ENCODE peak calls at places on chromosomes 11 and 22, in seven cellular contexts. A, I, S, Y, C, J and U are unnamed samples.

GRCh38 chr11:86515297-86516094 is 140.8 kb downstream of the CCDC81 start:
- DNase-seq in A (no peak), I (peak), S (no peak), Y (no peak), C (no peak), J (peak), U (peak)

GRCh38 chr11:84817998-84818397 is 809.1 kb downstream of the DLG2 start:
- DNase-seq in A (no peak), I (peak), S (no peak), Y (peak), C (no peak), J (peak), U (peak)

GRCh38 chr11:9073826-9074225 is 17.6 kb downstream of the SCUBE2 start:
- DNase-seq in A (no peak), I (no peak), S (no peak), Y (no peak), C (no peak), J (peak), U (no peak)

GRCh38 chr11:1881442-1882264 is 10.0 kb downstream of the PRR33 start:
- DNase-seq in A (peak), I (no peak), S (no peak), Y (no peak), C (no peak), J (no peak), U (no peak)

GRCh38 chr11:85844439-85845051 is 10.6 kb upstream of the CCDC83 start:
- DNase-seq in A (no peak), I (peak), S (no peak), Y (peak), C (no peak), J (peak), U (no peak)

GRCh38 chr11:109747839-109748238 is 325.8 kb downstream of the C11orf87 start:
- DNase-seq in A (no peak), I (peak), S (peak), Y (no peak), C (no peak), J (no peak), U (no peak)

GRCh38 chr22:32754413-32755041 is 47.0 kb upstream of the TIMP3 start:
- DNase-seq in A (no peak), I (no peak), S (no peak), Y (peak), C (no peak), J (peak), U (no peak)

GRCh38 chr22:50683086-50683993 is 10.7 kb downstream of the SHANK3 start:
- DNase-seq in A (no peak), I (no peak), S (no peak), Y (no peak), C (no peak), J (no peak), U (no peak)

GRCh38 chr11:71095294-71095850 is 157.0 kb downstream of the SHANK2 start:
- DNase-seq in A (no peak), I (no peak), S (no peak), Y (no peak), C (no peak), J (no peak), U (no peak)

GRCh38 chr22:49237703-49238102 is 590.0 kb downstream of the BRD1 start:
- DNase-seq in A (no peak), I (no peak), S (no peak), Y (no peak), C (no peak), J (no peak), U (no peak)

GRCh38 chr11:99199336-99199735 is 178.6 kb downstream of the CNTN5 start:
- DNase-seq in A (no peak), I (no peak), S (no peak), Y (no peak), C (no peak), J (no peak), U (peak)

GRCh38 chr11:114559425-114560310 is at the start of gene NXPE1:
- DNase-seq in A (no peak), I (no peak), S (no peak), Y (no peak), C (no peak), J (no peak), U (no peak)

GRCh38 chr11:47318166-47318565 is 34.3 kb downstream of the MYBPC3 start:
- DNase-seq in A (no peak), I (no peak), S (no peak), Y (no peak), C (no peak), J (no peak), U (no peak)

GRCh38 chr22:46500201-46500600 is 37.2 kb downstream of the CELSR1 start:
- DNase-seq in A (no peak), I (no peak), S (no peak), Y (no peak), C (peak), J (no peak), U (no peak)

GRCh38 chr11:58788355-58789023 is 56.0 kb downstream of the GLYATL2 start:
- DNase-seq in A (peak), I (peak), S (peak), Y (peak), C (peak), J (peak), U (peak)

GRCh38 chr11:11901917-11902316 is 60.1 kb downstream of the USP47 start:
- DNase-seq in A (no peak), I (no peak), S (no peak), Y (no peak), C (no peak), J (no peak), U (no peak)

GRCh38 chr11:35567737-35568465 is 42.5 kb upstream of the PAMR1 start:
- DNase-seq in A (no peak), I (peak), S (no peak), Y (peak), C (no peak), J (peak), U (no peak)

GRCh38 chr22:45549739-45550138 is 47.1 kb downstream of the FBLN1 start:
- DNase-seq in A (no peak), I (peak), S (no peak), Y (no peak), C (no peak), J (no peak), U (no peak)

GRCh38 chr11:117121176-117121575 is 22.9 kb upstream of the PAFAH1B2 start:
- DNase-seq in A (no peak), I (no peak), S (no peak), Y (no peak), C (no peak), J (no peak), U (no peak)

GRCh38 chr22:42901790-42902508 is 44.9 kb upstream of the ARFGAP3 start:
- DNase-seq in A (no peak), I (no peak), S (peak), Y (no peak), C (no peak), J (no peak), U (no peak)

GRCh38 chr22:24894220-24894975 is 52.1 kb downstream of the LHFPL7 start:
- DNase-seq in A (peak), I (peak), S (peak), Y (peak), C (no peak), J (peak), U (peak)
- H3K4me3 ChIP-seq in A (no peak), I (peak), S (no peak), Y (peak), C (no peak), J (no peak), U (no peak)

DNA sequence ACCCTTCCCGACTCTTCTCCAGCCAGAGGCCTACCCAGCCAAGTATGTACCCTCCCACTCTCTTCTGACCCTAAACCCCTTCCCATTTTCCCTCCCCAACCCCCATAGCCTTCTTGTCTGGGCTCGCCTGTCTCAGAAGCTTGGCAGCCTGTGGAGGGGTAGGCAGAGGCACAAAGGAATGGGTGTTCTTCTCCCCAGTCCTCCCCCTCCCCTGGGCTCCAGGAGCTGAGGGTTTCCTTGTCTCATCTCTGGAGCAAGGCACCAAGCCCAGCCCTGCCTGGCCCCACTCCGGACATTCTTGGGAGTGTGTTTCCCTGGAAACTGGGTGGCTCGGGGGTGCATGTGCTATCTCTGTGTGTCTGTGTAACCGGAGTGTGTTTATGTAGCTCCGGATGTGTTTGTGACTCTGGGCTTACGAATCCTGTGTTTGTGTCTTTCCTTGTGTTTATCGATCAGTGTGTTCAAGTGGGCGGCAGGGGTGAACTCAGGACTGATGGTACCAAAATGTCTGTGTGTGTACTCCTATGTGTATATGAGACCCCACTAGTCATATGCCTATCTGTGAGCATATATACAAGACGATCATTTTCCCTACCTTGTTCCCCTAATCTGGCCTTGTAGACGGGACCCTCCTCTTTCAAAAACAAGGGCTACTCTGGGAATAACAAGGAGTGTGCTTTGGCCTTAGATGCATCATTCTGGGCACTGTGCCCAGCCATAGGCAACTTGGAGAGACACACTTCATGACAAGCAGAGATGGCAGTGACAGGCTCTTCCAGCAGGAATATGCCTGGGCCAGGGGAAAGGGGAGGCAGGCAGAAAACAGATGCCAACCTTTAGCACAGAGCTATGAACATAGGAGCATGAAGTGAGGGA is 10.9 kb downstream of the PHLDB1 start:
- DNase-seq in A (peak), I (peak), S (no peak), Y (no peak), C (no peak), J (peak), U (peak)
- H3K4me3 ChIP-seq in A (no peak), I (no peak), S (no peak), Y (no peak), C (peak), J (no peak), U (no peak)

DNA sequence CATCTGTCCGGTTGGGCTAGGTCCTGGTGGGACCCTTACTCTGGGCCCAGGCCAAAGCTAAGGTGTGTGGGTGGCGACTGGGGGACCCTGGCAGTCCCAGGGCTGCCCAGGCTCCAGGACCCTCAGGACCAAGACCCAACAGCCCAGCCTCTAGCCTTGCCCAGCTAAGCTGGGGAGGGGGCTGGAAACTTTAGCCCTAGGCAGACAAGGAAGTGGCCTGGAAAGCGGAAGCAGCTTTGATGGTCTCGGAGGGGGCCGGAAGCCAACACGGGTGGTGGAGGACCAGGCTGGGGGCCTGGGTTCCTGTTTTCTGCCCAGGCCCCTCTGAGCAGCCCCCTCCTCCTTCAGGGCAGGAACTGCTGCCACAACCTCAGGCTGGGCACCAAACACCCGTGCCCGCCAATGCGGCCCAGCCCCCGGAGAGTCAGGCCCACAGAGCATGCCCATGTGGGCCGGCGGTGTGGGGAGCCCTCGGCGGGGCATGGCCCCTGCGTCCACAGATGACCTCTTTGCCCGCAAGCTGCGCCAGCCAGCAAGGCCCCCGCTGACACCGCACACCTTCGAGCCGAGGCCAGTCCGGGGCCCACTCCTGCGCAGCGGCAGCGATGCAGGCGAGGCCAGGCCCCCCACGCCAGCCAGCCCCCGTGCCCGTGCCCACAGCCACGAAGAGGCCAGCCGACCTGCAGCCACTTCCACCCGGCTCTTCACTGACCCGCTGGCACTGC is 2.7 kb downstream of the SIPA1 start:
- DNase-seq in A (peak), I (no peak), S (peak), Y (no peak), C (no peak), J (no peak), U (no peak)
- H3K4me3 ChIP-seq in A (no peak), I (no peak), S (peak), Y (no peak), C (no peak), J (no peak), U (no peak)

GRCh38 chr11:68686486-68686885 is 2.1 kb downstream of the GAL start:
- DNase-seq in A (no peak), I (no peak), S (no peak), Y (no peak), C (no peak), J (no peak), U (no peak)

GRCh38 chr11:68685656-68686380 is 1.5 kb downstream of the GAL start:
- DNase-seq in A (no peak), I (no peak), S (no peak), Y (no peak), C (no peak), J (no peak), U (no peak)

GRCh38 chr11:68683952-68684384 is 376 bp upstream of the GAL start:
- DNase-seq in A (no peak), I (no peak), S (no peak), Y (no peak), C (no peak), J (no peak), U (no peak)

GRCh38 chr11:68683086-68683951 is 1.0 kb upstream of the GAL start:
- DNase-seq in A (no peak), I (no peak), S (no peak), Y (no peak), C (no peak), J (no peak), U (no peak)

DNA sequence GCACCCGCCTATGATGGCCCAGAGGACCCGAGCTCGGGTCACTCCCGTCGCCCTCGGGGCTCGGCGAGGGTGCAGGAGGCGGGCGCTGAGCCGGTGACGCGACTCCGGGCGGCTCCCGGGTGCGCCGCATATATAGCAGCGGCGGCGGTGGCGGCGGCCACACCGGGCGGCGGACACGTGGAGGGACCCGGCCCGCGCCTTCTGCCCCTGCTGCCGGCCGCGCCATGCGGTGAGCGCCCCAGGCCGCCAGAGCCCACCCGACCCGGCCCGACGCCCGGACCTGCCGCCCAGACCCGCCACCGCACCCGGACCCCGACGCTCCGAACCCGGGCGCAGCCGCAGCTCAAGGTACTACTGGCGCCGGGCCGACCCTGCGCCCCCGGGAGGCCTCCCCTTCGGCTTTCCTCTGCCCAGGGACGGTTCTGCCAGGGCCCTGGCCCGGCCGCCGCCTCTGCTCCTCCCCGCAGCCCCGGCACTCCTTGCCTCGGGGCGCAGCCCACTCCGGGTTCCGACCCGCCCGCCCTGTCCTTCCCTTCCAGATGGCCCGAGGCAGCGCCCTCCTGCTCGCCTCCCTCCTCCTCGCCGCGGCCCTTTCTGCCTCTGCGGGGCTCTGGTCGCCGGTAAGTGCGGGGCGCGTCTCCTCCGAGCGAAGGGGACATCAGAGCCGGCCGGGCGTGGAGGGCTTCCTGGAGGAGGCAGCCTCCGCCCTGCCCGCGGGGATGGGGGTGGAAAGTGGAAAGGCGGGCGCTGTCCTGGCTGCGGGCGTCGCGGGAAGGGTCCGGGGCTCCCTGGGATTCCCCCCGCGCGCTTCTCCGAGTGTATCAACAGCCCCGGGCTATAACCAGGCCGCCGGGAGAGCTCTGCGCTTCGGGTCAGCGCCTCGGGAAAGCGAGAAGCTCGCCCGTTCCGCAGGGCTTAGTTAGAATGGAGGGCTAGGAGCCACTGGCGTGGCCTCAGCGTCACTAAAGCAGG is at the start of gene GAL:
- DNase-seq in A (no peak), I (peak), S (no peak), Y (no peak), C (no peak), J (no peak), U (no peak)
- H3K4me3 ChIP-seq in A (no peak), I (peak), S (no peak), Y (peak), C (no peak), J (peak), U (peak)

GRCh38 chr11:27873664-27874063 is 173.4 kb upstream of the BDNF start:
- DNase-seq in A (no peak), I (no peak), S (no peak), Y (no peak), C (no peak), J (no peak), U (no peak)

GRCh38 chr11:27874998-27875397 is 174.7 kb upstream of the BDNF start:
- DNase-seq in A (no peak), I (no peak), S (no peak), Y (no peak), C (no peak), J (no peak), U (no peak)

GRCh38 chr11:27870985-27871485 is 170.8 kb upstream of the BDNF start:
- DNase-seq in A (peak), I (no peak), S (no peak), Y (no peak), C (no peak), J (no peak), U (no peak)

GRCh38 chr11:27876209-27876775 is 176.0 kb upstream of the BDNF start:
- DNase-seq in A (no peak), I (no peak), S (no peak), Y (no peak), C (no peak), J (no peak), U (no peak)

GRCh38 chr11:27875480-27876208 is 175.4 kb upstream of the BDNF start:
- DNase-seq in A (no peak), I (peak), S (no peak), Y (no peak), C (no peak), J (peak), U (no peak)
- H3K4me3 ChIP-seq in A (no peak), I (no peak), S (no peak), Y (no peak), C (no peak), J (no peak), U (no peak)

GRCh38 chr22:27502327-27502726 is 299.2 kb downstream of the MN1 start:
- DNase-seq in A (no peak), I (no peak), S (no peak), Y (no peak), C (no peak), J (no peak), U (no peak)

GRCh38 chr22:27504854-27505253 is 296.7 kb downstream of the MN1 start:
- DNase-seq in A (no peak), I (no peak), S (no peak), Y (no peak), C (no peak), J (no peak), U (no peak)

GRCh38 chr22:27504360-27504759 is 297.2 kb downstream of the MN1 start:
- DNase-seq in A (no peak), I (no peak), S (no peak), Y (no peak), C (no peak), J (no peak), U (no peak)

GRCh38 chr22:27499121-27499520 is 302.4 kb downstream of the MN1 start:
- DNase-seq in A (no peak), I (no peak), S (no peak), Y (no peak), C (no peak), J (no peak), U (no peak)

DNA sequence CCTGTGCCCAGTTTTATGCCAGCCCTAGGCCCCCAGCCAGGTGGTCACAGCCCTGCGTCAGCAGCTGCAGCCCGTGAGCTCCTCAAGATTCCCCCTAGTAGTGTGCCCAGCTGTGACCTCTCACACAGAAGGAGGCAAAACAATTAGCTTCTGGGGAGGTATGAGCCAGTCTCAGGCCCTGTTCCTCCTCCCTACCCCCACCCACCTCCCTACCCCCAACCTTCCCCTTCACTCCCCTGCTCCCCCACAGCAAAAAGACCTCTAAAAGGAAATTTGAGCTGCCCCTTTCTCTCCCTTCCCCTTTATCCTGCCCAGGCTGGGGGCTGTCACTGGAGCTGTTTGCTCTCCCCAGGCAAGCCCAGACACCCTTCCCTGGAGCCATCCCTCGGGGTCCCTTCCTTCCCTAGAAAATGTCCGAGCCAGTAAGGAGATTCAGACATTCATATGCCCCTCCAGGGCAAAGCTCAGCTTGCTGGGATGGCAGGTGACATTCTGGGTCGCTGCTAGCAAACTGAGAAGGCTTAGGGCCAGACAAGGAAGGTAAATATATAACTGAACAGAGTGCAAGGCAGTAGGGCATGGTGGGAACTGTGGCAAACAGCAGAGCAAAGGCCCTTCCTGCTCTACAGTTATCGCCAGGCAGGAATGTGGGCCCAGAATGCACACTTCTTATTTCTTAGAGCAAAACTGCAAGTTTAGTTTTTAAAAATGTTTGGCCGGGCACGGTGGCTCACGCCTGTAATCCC is 300.2 kb downstream of the MN1 start:
- DNase-seq in A (no peak), I (no peak), S (no peak), Y (no peak), C (no peak), J (no peak), U (no peak)
- H3K4me3 ChIP-seq in A (no peak), I (no peak), S (no peak), Y (no peak), C (no peak), J (no peak), U (no peak)